ENCODE peak calls at places on chromosomes 4 and X, in ten cellular contexts. One of them, this sample, is unnamed.

GRCh38 chr4:39285111-39285795 is 80.9 kb downstream of the RFC1 start:
- DNase-seq in MM.1S: no peak
- DNase-seq in thoracic aorta: no peak
- DNase-seq in stomach: no peak
- DNase-seq in A673: no peak
- DNase-seq in kidney epithelial cell: no peak
- DNase-seq in fibroblast of mammary gland: no peak
- DNase-seq in testis: no peak
- DNase-seq in AG04449: no peak
- DNase-seq in kidney: no peak
- DNase-seq in this sample: no peak

GRCh38 chr4:123802933-123803332 is 406.3 kb downstream of the SPRY1 start:
- DNase-seq in MM.1S: no peak
- DNase-seq in thoracic aorta: no peak
- DNase-seq in stomach: no peak
- DNase-seq in A673: no peak
- DNase-seq in kidney epithelial cell: no peak
- DNase-seq in fibroblast of mammary gland: no peak
- DNase-seq in testis: no peak
- DNase-seq in AG04449: no peak
- DNase-seq in kidney: no peak
- DNase-seq in this sample: no peak

GRCh38 chr4:140533951-140534480 is 10.0 kb downstream of the ELMOD2 start:
- DNase-seq in MM.1S: no peak
- DNase-seq in thoracic aorta: no peak
- DNase-seq in stomach: no peak
- DNase-seq in A673: no peak
- DNase-seq in kidney epithelial cell: no peak
- DNase-seq in fibroblast of mammary gland: peak; percentile 36
- DNase-seq in testis: no peak
- DNase-seq in AG04449: no peak
- DNase-seq in kidney: no peak
- DNase-seq in this sample: no peak

GRCh38 chrX:108439434-108439883 is at the start of gene COL4A5:
- DNase-seq in MM.1S: peak; percentile 69
- DNase-seq in thoracic aorta: no peak
- DNase-seq in stomach: peak; percentile 49
- DNase-seq in A673: peak; percentile 67
- DNase-seq in kidney epithelial cell: peak; percentile 43
- DNase-seq in fibroblast of mammary gland: peak; percentile 80
- DNase-seq in testis: peak; percentile 71
- DNase-seq in AG04449: peak; percentile 36
- DNase-seq in kidney: no peak
- DNase-seq in this sample: peak; percentile 65

GRCh38 chr4:93182722-93183121 is 645.8 kb upstream of the ATOH1 start:
- DNase-seq in MM.1S: no peak
- DNase-seq in thoracic aorta: no peak
- DNase-seq in stomach: peak; percentile 71
- DNase-seq in A673: no peak
- DNase-seq in kidney epithelial cell: no peak
- DNase-seq in fibroblast of mammary gland: no peak
- DNase-seq in testis: no peak
- DNase-seq in AG04449: no peak
- DNase-seq in kidney: no peak
- DNase-seq in this sample: peak; percentile 13

GRCh38 chr4:38368612-38369011 is 295.4 kb upstream of the KLF3 start:
- DNase-seq in MM.1S: no peak
- DNase-seq in thoracic aorta: no peak
- DNase-seq in stomach: no peak
- DNase-seq in A673: peak; percentile 33
- DNase-seq in kidney epithelial cell: no peak
- DNase-seq in fibroblast of mammary gland: peak; percentile 51
- DNase-seq in testis: no peak
- DNase-seq in AG04449: no peak
- DNase-seq in kidney: no peak
- DNase-seq in this sample: no peak

GRCh38 chr4:178632415-178632814 is 1190.2 kb upstream of the AGA start:
- DNase-seq in MM.1S: no peak
- DNase-seq in thoracic aorta: no peak
- DNase-seq in stomach: no peak
- DNase-seq in A673: no peak
- DNase-seq in kidney epithelial cell: no peak
- DNase-seq in fibroblast of mammary gland: no peak
- DNase-seq in testis: no peak
- DNase-seq in AG04449: no peak
- DNase-seq in kidney: no peak
- DNase-seq in this sample: no peak

GRCh38 chr4:150117094-150117493 is 38.8 kb downstream of the DCLK2 start:
- DNase-seq in MM.1S: no peak
- DNase-seq in thoracic aorta: no peak
- DNase-seq in stomach: no peak
- DNase-seq in A673: no peak
- DNase-seq in kidney epithelial cell: no peak
- DNase-seq in fibroblast of mammary gland: peak; percentile 61
- DNase-seq in testis: no peak
- DNase-seq in AG04449: no peak
- DNase-seq in kidney: no peak
- DNase-seq in this sample: no peak

GRCh38 chr4:25144870-25145481 is 15.3 kb downstream of the SEPSECS start:
- DNase-seq in MM.1S: peak; percentile 50
- DNase-seq in thoracic aorta: no peak
- DNase-seq in stomach: no peak
- DNase-seq in A673: peak; percentile 45
- DNase-seq in kidney epithelial cell: no peak
- DNase-seq in fibroblast of mammary gland: peak; percentile 53
- DNase-seq in testis: no peak
- DNase-seq in AG04449: no peak
- DNase-seq in kidney: no peak
- DNase-seq in this sample: no peak

GRCh38 chr4:71009796-71010588 is 16.5 kb downstream of the DCK start:
- DNase-seq in MM.1S: peak; percentile 58
- DNase-seq in thoracic aorta: no peak
- DNase-seq in stomach: no peak
- DNase-seq in A673: peak; percentile 49
- DNase-seq in kidney epithelial cell: no peak
- DNase-seq in fibroblast of mammary gland: peak; percentile 74
- DNase-seq in testis: no peak
- DNase-seq in AG04449: no peak
- DNase-seq in kidney: no peak
- DNase-seq in this sample: no peak

GRCh38 chrX:68831405-68832100 is 2.7 kb downstream of the EFNB1 start:
- DNase-seq in MM.1S: no peak
- DNase-seq in thoracic aorta: no peak
- DNase-seq in stomach: no peak
- DNase-seq in A673: no peak
- DNase-seq in kidney epithelial cell: no peak
- DNase-seq in fibroblast of mammary gland: no peak
- DNase-seq in testis: no peak
- DNase-seq in AG04449: no peak
- DNase-seq in kidney: no peak
- DNase-seq in this sample: no peak

GRCh38 chr4:138051157-138051556 is 191.0 kb downstream of the SLC7A11 start:
- DNase-seq in MM.1S: no peak
- DNase-seq in thoracic aorta: no peak
- DNase-seq in stomach: no peak
- DNase-seq in A673: no peak
- DNase-seq in kidney epithelial cell: no peak
- DNase-seq in fibroblast of mammary gland: peak; percentile 51
- DNase-seq in testis: no peak
- DNase-seq in AG04449: no peak
- DNase-seq in kidney: no peak
- DNase-seq in this sample: no peak

GRCh38 chrX:41148553-41148952 is 63.3 kb downstream of the USP9X start:
- DNase-seq in MM.1S: no peak
- DNase-seq in thoracic aorta: no peak
- DNase-seq in stomach: no peak
- DNase-seq in A673: peak; percentile 51
- DNase-seq in kidney epithelial cell: peak; percentile 19
- DNase-seq in fibroblast of mammary gland: peak; percentile 49
- DNase-seq in testis: no peak
- DNase-seq in AG04449: peak; percentile 3
- DNase-seq in kidney: no peak
- DNase-seq in this sample: no peak

GRCh38 chr4:5471691-5472090 is 236.7 kb downstream of the EVC2 start:
- DNase-seq in MM.1S: no peak
- DNase-seq in thoracic aorta: no peak
- DNase-seq in stomach: no peak
- DNase-seq in A673: no peak
- DNase-seq in kidney epithelial cell: no peak
- DNase-seq in fibroblast of mammary gland: no peak
- DNase-seq in testis: no peak
- DNase-seq in AG04449: no peak
- DNase-seq in kidney: no peak
- DNase-seq in this sample: no peak

GRCh38 chr4:44674471-44674870 is 3.7 kb upstream of the GUF1 start:
- DNase-seq in MM.1S: no peak
- DNase-seq in thoracic aorta: no peak
- DNase-seq in stomach: no peak
- DNase-seq in A673: peak; percentile 14
- DNase-seq in kidney epithelial cell: no peak
- DNase-seq in fibroblast of mammary gland: no peak
- DNase-seq in testis: no peak
- DNase-seq in AG04449: no peak
- DNase-seq in kidney: no peak
- DNase-seq in this sample: no peak
- TF ChIP-seq CTCF in MM.1S: peak; percentile 18
- TF ChIP-seq CTCF in thoracic aorta: no peak
- TF ChIP-seq CTCF in stomach: no peak
- TF ChIP-seq CTCF in A673: peak; percentile 38
- TF ChIP-seq CTCF in kidney epithelial cell: no peak
- TF ChIP-seq CTCF in fibroblast of mammary gland: peak; percentile 2
- TF ChIP-seq CTCF in testis: no peak
- TF ChIP-seq CTCF in AG04449: no peak
- TF ChIP-seq CTCF in kidney: no peak
- TF ChIP-seq CTCF in this sample: no peak

GRCh38 chr4:3318561-3319021 is 25.8 kb downstream of the RGS12 start:
- DNase-seq in MM.1S: no peak
- DNase-seq in thoracic aorta: no peak
- DNase-seq in stomach: peak; percentile 16
- DNase-seq in A673: peak; percentile 27
- DNase-seq in kidney epithelial cell: no peak
- DNase-seq in fibroblast of mammary gland: no peak
- DNase-seq in testis: no peak
- DNase-seq in AG04449: no peak
- DNase-seq in kidney: peak; percentile 42
- DNase-seq in this sample: no peak
- TF ChIP-seq CTCF in MM.1S: no peak
- TF ChIP-seq CTCF in thoracic aorta: no peak
- TF ChIP-seq CTCF in stomach: no peak
- TF ChIP-seq CTCF in A673: peak; percentile 50
- TF ChIP-seq CTCF in kidney epithelial cell: peak; percentile 17
- TF ChIP-seq CTCF in fibroblast of mammary gland: no peak
- TF ChIP-seq CTCF in testis: no peak
- TF ChIP-seq CTCF in AG04449: no peak
- TF ChIP-seq CTCF in kidney: peak; percentile 12
- TF ChIP-seq CTCF in this sample: no peak

GRCh38 chr4:125529071-125529470 is 214.3 kb downstream of the FAT4 start:
- DNase-seq in MM.1S: no peak
- DNase-seq in thoracic aorta: no peak
- DNase-seq in stomach: no peak
- DNase-seq in A673: no peak
- DNase-seq in kidney epithelial cell: no peak
- DNase-seq in fibroblast of mammary gland: peak; percentile 44
- DNase-seq in testis: no peak
- DNase-seq in AG04449: no peak
- DNase-seq in kidney: no peak
- DNase-seq in this sample: no peak

GRCh38 chr4:125522992-125523391 is 208.2 kb downstream of the FAT4 start:
- DNase-seq in MM.1S: no peak
- DNase-seq in thoracic aorta: no peak
- DNase-seq in stomach: no peak
- DNase-seq in A673: no peak
- DNase-seq in kidney epithelial cell: no peak
- DNase-seq in fibroblast of mammary gland: no peak
- DNase-seq in testis: no peak
- DNase-seq in AG04449: no peak
- DNase-seq in kidney: no peak
- DNase-seq in this sample: no peak

GRCh38 chr4:125522588-125522987 is 207.8 kb downstream of the FAT4 start:
- DNase-seq in MM.1S: no peak
- DNase-seq in thoracic aorta: no peak
- DNase-seq in stomach: no peak
- DNase-seq in A673: no peak
- DNase-seq in kidney epithelial cell: no peak
- DNase-seq in fibroblast of mammary gland: no peak
- DNase-seq in testis: no peak
- DNase-seq in AG04449: no peak
- DNase-seq in kidney: no peak
- DNase-seq in this sample: no peak

GRCh38 chr4:125520258-125520990 is 205.7 kb downstream of the FAT4 start:
- DNase-seq in MM.1S: no peak
- DNase-seq in thoracic aorta: no peak
- DNase-seq in stomach: no peak
- DNase-seq in A673: no peak
- DNase-seq in kidney epithelial cell: no peak
- DNase-seq in fibroblast of mammary gland: no peak
- DNase-seq in testis: no peak
- DNase-seq in AG04449: no peak
- DNase-seq in kidney: no peak
- DNase-seq in this sample: peak; percentile 1

GRCh38 chr4:125526420-125526819 is 211.7 kb downstream of the FAT4 start:
- DNase-seq in MM.1S: no peak
- DNase-seq in thoracic aorta: no peak
- DNase-seq in stomach: no peak
- DNase-seq in A673: peak; percentile 9
- DNase-seq in kidney epithelial cell: no peak
- DNase-seq in fibroblast of mammary gland: peak; percentile 7
- DNase-seq in testis: no peak
- DNase-seq in AG04449: no peak
- DNase-seq in kidney: no peak
- DNase-seq in this sample: no peak
- TF ChIP-seq CTCF in MM.1S: no peak
- TF ChIP-seq CTCF in thoracic aorta: no peak
- TF ChIP-seq CTCF in stomach: no peak
- TF ChIP-seq CTCF in A673: peak; percentile 25
- TF ChIP-seq CTCF in kidney epithelial cell: no peak
- TF ChIP-seq CTCF in fibroblast of mammary gland: peak; percentile 26
- TF ChIP-seq CTCF in testis: no peak
- TF ChIP-seq CTCF in AG04449: no peak
- TF ChIP-seq CTCF in kidney: no peak
- TF ChIP-seq CTCF in this sample: no peak

DNA sequence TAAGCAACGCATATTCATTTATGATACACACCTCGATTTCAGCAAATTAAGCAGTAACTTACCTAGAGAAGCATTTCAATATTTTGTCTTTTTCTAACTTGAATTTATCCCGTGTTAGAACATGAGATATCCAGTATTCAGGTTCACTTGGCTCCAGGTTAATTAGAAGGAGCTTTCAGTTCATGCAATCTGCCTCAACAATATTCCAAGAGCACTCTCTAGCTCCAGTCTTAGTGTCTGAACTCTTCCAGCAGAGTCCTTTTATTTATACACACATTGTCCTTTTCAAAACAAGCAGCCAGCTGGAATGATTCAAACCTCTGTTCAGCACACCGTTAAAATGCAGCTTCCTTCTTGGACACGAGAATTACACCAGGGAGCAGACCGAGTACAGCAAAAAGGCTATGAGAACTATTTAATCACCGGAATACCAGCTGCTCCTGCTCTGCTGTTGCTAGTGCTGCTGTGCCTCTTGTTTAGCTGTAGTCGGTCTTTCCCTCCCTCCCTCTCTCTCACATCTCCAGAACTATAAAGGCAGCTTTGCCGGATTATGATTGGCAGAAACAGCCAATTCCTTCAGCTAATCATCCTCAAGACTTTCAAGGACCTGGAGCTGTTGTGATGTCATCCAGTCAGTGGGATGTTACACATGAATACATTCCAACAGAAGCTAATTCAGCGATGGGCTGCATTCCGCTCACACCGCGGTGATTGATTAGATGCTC is at the start of gene NDST4:
- DNase-seq in MM.1S: no peak
- DNase-seq in thoracic aorta: no peak
- DNase-seq in stomach: no peak
- DNase-seq in A673: peak; percentile 98
- DNase-seq in kidney epithelial cell: peak; percentile 45
- DNase-seq in fibroblast of mammary gland: peak; percentile 43
- DNase-seq in testis: peak; percentile 19
- DNase-seq in AG04449: no peak
- DNase-seq in kidney: no peak
- DNase-seq in this sample: peak; percentile 4
- TF ChIP-seq CTCF in MM.1S: no peak
- TF ChIP-seq CTCF in thoracic aorta: no peak
- TF ChIP-seq CTCF in stomach: no peak
- TF ChIP-seq CTCF in A673: no peak
- TF ChIP-seq CTCF in kidney epithelial cell: no peak
- TF ChIP-seq CTCF in fibroblast of mammary gland: no peak
- TF ChIP-seq CTCF in testis: no peak
- TF ChIP-seq CTCF in AG04449: no peak
- TF ChIP-seq CTCF in kidney: no peak
- TF ChIP-seq CTCF in this sample: no peak